ENCODE peak calls at places on chromosomes 2 and 18, in seven cellular contexts. One of them, this sample, is unnamed.
A peak's percentile ranks its signal among the peaks of the same experiment; 100 is the strongest.

GRCh38 chr2:71801969-71802368 is 345.7 kb downstream of the CYP26B1 start:
- DNase-seq in breast epithelium: no peak
- DNase-seq in transverse colon: peak; percentile 30
- DNase-seq in tibial nerve: peak; percentile 39
- DNase-seq in gastrocnemius medialis: peak; percentile 69
- DNase-seq in upper lobe of right lung: no peak
- DNase-seq in A549: peak; percentile 44
- DNase-seq in this sample: peak; percentile 84

GRCh38 chr2:3491306-3491705 is 28.0 kb downstream of the ADI1 start:
- DNase-seq in breast epithelium: no peak
- DNase-seq in transverse colon: no peak
- DNase-seq in tibial nerve: no peak
- DNase-seq in gastrocnemius medialis: no peak
- DNase-seq in upper lobe of right lung: peak; percentile 31
- DNase-seq in A549: no peak
- DNase-seq in this sample: no peak

GRCh38 chr2:207253946-207254345 is 88.2 kb upstream of the KLF7 start:
- DNase-seq in breast epithelium: no peak
- DNase-seq in transverse colon: no peak
- DNase-seq in tibial nerve: no peak
- DNase-seq in gastrocnemius medialis: no peak
- DNase-seq in upper lobe of right lung: no peak
- DNase-seq in A549: peak; percentile 21
- DNase-seq in this sample: no peak

GRCh38 chr2:168343586-168343985 is 96.2 kb upstream of the STK39 start:
- DNase-seq in breast epithelium: no peak
- DNase-seq in transverse colon: no peak
- DNase-seq in tibial nerve: no peak
- DNase-seq in gastrocnemius medialis: no peak
- DNase-seq in upper lobe of right lung: no peak
- DNase-seq in A549: no peak
- DNase-seq in this sample: no peak

GRCh38 chr2:52775674-52776073 is 991.9 kb upstream of the CHAC2 start:
- DNase-seq in breast epithelium: no peak
- DNase-seq in transverse colon: no peak
- DNase-seq in tibial nerve: no peak
- DNase-seq in gastrocnemius medialis: no peak
- DNase-seq in upper lobe of right lung: no peak
- DNase-seq in A549: no peak
- DNase-seq in this sample: no peak

GRCh38 chr2:95062716-95063400 is 37.4 kb downstream of the MAL start:
- DNase-seq in breast epithelium: no peak
- DNase-seq in transverse colon: no peak
- DNase-seq in tibial nerve: no peak
- DNase-seq in gastrocnemius medialis: no peak
- DNase-seq in upper lobe of right lung: no peak
- DNase-seq in A549: no peak
- DNase-seq in this sample: no peak

GRCh38 chr18:79136742-79137141 is 67.5 kb downstream of the ATP9B start:
- DNase-seq in breast epithelium: no peak
- DNase-seq in transverse colon: no peak
- DNase-seq in tibial nerve: no peak
- DNase-seq in gastrocnemius medialis: no peak
- DNase-seq in upper lobe of right lung: no peak
- DNase-seq in A549: no peak
- DNase-seq in this sample: no peak

GRCh38 chr18:56314396-56314795 is 324.0 kb downstream of the TXNL1 start:
- DNase-seq in breast epithelium: no peak
- DNase-seq in transverse colon: no peak
- DNase-seq in tibial nerve: no peak
- DNase-seq in gastrocnemius medialis: no peak
- DNase-seq in upper lobe of right lung: no peak
- DNase-seq in A549: no peak
- DNase-seq in this sample: no peak

GRCh38 chr2:71150082-71150816 is 19.8 kb downstream of the MPHOSPH10 start:
- DNase-seq in breast epithelium: no peak
- DNase-seq in transverse colon: no peak
- DNase-seq in tibial nerve: no peak
- DNase-seq in gastrocnemius medialis: no peak
- DNase-seq in upper lobe of right lung: no peak
- DNase-seq in A549: no peak
- DNase-seq in this sample: no peak

GRCh38 chr2:201931955-201932354 is 101.7 kb upstream of the FZD7 start:
- DNase-seq in breast epithelium: no peak
- DNase-seq in transverse colon: no peak
- DNase-seq in tibial nerve: no peak
- DNase-seq in gastrocnemius medialis: no peak
- DNase-seq in upper lobe of right lung: no peak
- DNase-seq in A549: no peak
- DNase-seq in this sample: no peak

GRCh38 chr2:57890462-57890861 is 156.1 kb upstream of the VRK2 start:
- DNase-seq in breast epithelium: no peak
- DNase-seq in transverse colon: no peak
- DNase-seq in tibial nerve: no peak
- DNase-seq in gastrocnemius medialis: no peak
- DNase-seq in upper lobe of right lung: no peak
- DNase-seq in A549: no peak
- DNase-seq in this sample: no peak

GRCh38 chr18:3453540-3454364 is 3.8 kb downstream of the TGIF1 start:
- DNase-seq in breast epithelium: peak; percentile 87
- DNase-seq in transverse colon: peak; percentile 55
- DNase-seq in tibial nerve: peak; percentile 19
- DNase-seq in gastrocnemius medialis: peak; percentile 46
- DNase-seq in upper lobe of right lung: peak; percentile 67
- DNase-seq in A549: no peak
- DNase-seq in this sample: peak; percentile 83

GRCh38 chr2:101617786-101618185 is 79.7 kb upstream of the MAP4K4 start:
- DNase-seq in breast epithelium: no peak
- DNase-seq in transverse colon: no peak
- DNase-seq in tibial nerve: no peak
- DNase-seq in gastrocnemius medialis: no peak
- DNase-seq in upper lobe of right lung: no peak
- DNase-seq in A549: no peak
- DNase-seq in this sample: no peak

GRCh38 chr18:72419914-72420313 is 124.2 kb downstream of the CBLN2 start:
- DNase-seq in breast epithelium: no peak
- DNase-seq in transverse colon: no peak
- DNase-seq in tibial nerve: no peak
- DNase-seq in gastrocnemius medialis: no peak
- DNase-seq in upper lobe of right lung: no peak
- DNase-seq in A549: no peak
- DNase-seq in this sample: no peak

GRCh38 chr2:66581461-66582363 is 146.8 kb downstream of the MEIS1 start:
- DNase-seq in breast epithelium: no peak
- DNase-seq in transverse colon: no peak
- DNase-seq in tibial nerve: no peak
- DNase-seq in gastrocnemius medialis: no peak
- DNase-seq in upper lobe of right lung: no peak
- DNase-seq in A549: no peak
- DNase-seq in this sample: no peak

GRCh38 chr18:61569176-61569892 is 236.1 kb downstream of the CDH20 start:
- DNase-seq in breast epithelium: no peak
- DNase-seq in transverse colon: no peak
- DNase-seq in tibial nerve: no peak
- DNase-seq in gastrocnemius medialis: peak; percentile 16
- DNase-seq in upper lobe of right lung: no peak
- DNase-seq in A549: no peak
- DNase-seq in this sample: peak; percentile 72

GRCh38 chr2:170052151-170052550 is 125.8 kb upstream of the MYO3B start:
- DNase-seq in breast epithelium: no peak
- DNase-seq in transverse colon: no peak
- DNase-seq in tibial nerve: no peak
- DNase-seq in gastrocnemius medialis: no peak
- DNase-seq in upper lobe of right lung: no peak
- DNase-seq in A549: no peak
- DNase-seq in this sample: no peak

GRCh38 chr2:237474931-237475703 is 11.9 kb upstream of the MLPH start:
- DNase-seq in breast epithelium: peak; percentile 71
- DNase-seq in transverse colon: peak; percentile 85
- DNase-seq in tibial nerve: peak; percentile 75
- DNase-seq in gastrocnemius medialis: peak; percentile 69
- DNase-seq in upper lobe of right lung: peak; percentile 94
- DNase-seq in A549: peak; percentile 71
- DNase-seq in this sample: peak; percentile 73

GRCh38 chr18:56200381-56200831 is 438.0 kb downstream of the TXNL1 start:
- DNase-seq in breast epithelium: no peak
- DNase-seq in transverse colon: no peak
- DNase-seq in tibial nerve: no peak
- DNase-seq in gastrocnemius medialis: no peak
- DNase-seq in upper lobe of right lung: no peak
- DNase-seq in A549: no peak
- DNase-seq in this sample: no peak

GRCh38 chr2:127641846-127642510 is 4.0 kb upstream of the GPR17 start:
- DNase-seq in breast epithelium: no peak
- DNase-seq in transverse colon: no peak
- DNase-seq in tibial nerve: no peak
- DNase-seq in gastrocnemius medialis: no peak
- DNase-seq in upper lobe of right lung: no peak
- DNase-seq in A549: no peak
- DNase-seq in this sample: no peak

GRCh38 chr2:131094655-131095281 is 1.5 kb upstream of the FAM168B start:
- DNase-seq in breast epithelium: no peak
- DNase-seq in transverse colon: no peak
- DNase-seq in tibial nerve: no peak
- DNase-seq in gastrocnemius medialis: no peak
- DNase-seq in upper lobe of right lung: no peak
- DNase-seq in A549: no peak
- DNase-seq in this sample: no peak

GRCh38 chr18:57141208-57142129 is 5.4 kb upstream of the BOD1L2 start:
- DNase-seq in breast epithelium: no peak
- DNase-seq in transverse colon: peak; percentile 85
- DNase-seq in tibial nerve: no peak
- DNase-seq in gastrocnemius medialis: no peak
- DNase-seq in upper lobe of right lung: peak; percentile 73
- DNase-seq in A549: no peak
- DNase-seq in this sample: no peak

DNA sequence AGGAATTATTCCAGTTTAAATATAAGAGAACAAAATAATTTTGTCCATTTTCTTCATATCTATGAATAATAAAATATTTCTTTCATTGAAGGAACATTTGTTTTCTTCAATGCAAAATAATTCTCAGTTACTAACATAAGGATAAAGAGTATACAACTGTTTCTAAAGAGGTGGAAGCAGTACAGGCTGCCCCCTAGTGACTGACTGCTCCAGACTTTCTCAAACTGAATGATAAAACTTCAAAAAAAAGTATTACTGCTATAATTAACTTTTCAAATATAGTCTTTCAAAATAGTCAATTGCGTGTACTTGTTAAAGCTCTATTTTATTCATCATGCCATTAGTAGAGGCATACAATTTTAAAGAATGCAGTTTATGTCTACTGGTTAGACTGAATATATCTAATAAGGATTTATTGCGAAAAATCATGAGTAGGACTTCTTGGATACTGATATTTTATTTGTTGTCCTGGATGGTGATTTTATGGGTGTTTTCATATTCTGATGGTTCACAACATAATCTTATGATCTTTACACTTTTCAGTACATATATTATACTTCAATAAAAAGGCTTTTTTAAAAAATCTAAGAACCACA is 100.1 kb downstream of the WDPCP start:
- DNase-seq in breast epithelium: no peak
- DNase-seq in transverse colon: no peak
- DNase-seq in tibial nerve: no peak
- DNase-seq in gastrocnemius medialis: no peak
- DNase-seq in upper lobe of right lung: no peak
- DNase-seq in A549: peak; percentile 8
- DNase-seq in this sample: no peak
- TF ChIP-seq CTCF in breast epithelium: peak; percentile 35
- TF ChIP-seq CTCF in transverse colon: peak; percentile 40
- TF ChIP-seq CTCF in tibial nerve: peak; percentile 50
- TF ChIP-seq CTCF in gastrocnemius medialis: peak; percentile 45
- TF ChIP-seq CTCF in upper lobe of right lung: peak; percentile 54
- TF ChIP-seq CTCF in A549: peak; percentile 92
- TF ChIP-seq CTCF in this sample: no peak

DNA sequence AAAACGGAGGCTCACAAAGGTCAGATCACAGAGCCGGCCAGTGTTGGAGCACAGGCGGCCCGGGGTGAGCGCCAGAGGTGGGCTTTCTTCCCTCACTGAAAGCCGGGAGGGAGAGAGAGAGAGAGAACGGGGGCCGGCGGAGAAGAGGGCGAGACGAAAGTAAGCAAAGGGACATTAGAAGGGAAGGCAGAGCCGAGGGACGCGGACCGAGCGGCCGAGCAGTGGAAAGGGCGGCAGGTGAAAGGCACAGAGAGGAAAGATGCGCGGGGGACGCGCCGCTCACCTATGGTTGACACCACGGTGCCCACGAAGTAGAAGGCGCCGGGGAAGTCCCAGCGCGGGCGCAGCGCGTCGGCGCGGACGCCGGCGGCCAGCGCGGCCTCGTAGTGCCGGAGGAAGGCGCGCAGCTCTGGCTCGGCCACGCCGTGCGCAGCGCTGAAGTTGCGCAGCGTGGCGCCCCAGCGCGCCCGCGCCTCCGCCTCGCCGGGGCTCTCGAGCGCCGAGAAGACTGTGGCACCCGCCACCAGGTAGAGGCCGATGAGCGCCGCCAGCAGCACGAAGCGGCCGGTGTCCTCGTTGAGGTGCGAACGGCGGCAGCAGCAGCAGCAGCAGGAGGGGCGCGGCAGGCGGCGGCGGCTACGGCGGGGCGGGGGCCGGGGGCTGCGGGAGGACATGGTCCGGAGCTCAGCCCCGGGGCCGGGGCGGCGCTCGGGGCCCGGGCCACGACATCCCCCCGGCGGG is 166.9 kb downstream of the MSH2 start:
- DNase-seq in breast epithelium: no peak
- DNase-seq in transverse colon: no peak
- DNase-seq in tibial nerve: no peak
- DNase-seq in gastrocnemius medialis: no peak
- DNase-seq in upper lobe of right lung: no peak
- DNase-seq in A549: no peak
- DNase-seq in this sample: no peak
- H3K4me3 ChIP-seq in breast epithelium: no peak overlapping the region
- H3K4me3 ChIP-seq in transverse colon: peak overlapping the region; percentile 47
- H3K4me3 ChIP-seq in tibial nerve: peak overlapping the region; percentile 22
- H3K4me3 ChIP-seq in gastrocnemius medialis: no peak overlapping the region
- H3K4me3 ChIP-seq in upper lobe of right lung: no peak overlapping the region
- H3K4me3 ChIP-seq in A549: peak overlapping the region; percentile 40
- H3K4me3 ChIP-seq in this sample: no peak overlapping the region

GRCh38 chr2:83014462-83014861 is 1444.6 kb downstream of the SUCLG1 start:
- DNase-seq in breast epithelium: no peak
- DNase-seq in transverse colon: no peak
- DNase-seq in tibial nerve: no peak
- DNase-seq in gastrocnemius medialis: no peak
- DNase-seq in upper lobe of right lung: no peak
- DNase-seq in A549: no peak
- DNase-seq in this sample: no peak
- H3K9me3 ChIP-seq in breast epithelium: no peaks in the 10 kb centered on the region
- H3K9me3 ChIP-seq in transverse colon: no peaks in the 10 kb centered on the region
- H3K9me3 ChIP-seq in tibial nerve: no peaks in the 10 kb centered on the region
- H3K9me3 ChIP-seq in gastrocnemius medialis: no peaks in the 10 kb centered on the region
- H3K9me3 ChIP-seq in upper lobe of right lung: no peaks in the 10 kb centered on the region
- H3K9me3 ChIP-seq in A549: peaks cover 15% of the 10 kb centered on the region
- H3K9me3 ChIP-seq in this sample: no peaks in the 10 kb centered on the region

DNA sequence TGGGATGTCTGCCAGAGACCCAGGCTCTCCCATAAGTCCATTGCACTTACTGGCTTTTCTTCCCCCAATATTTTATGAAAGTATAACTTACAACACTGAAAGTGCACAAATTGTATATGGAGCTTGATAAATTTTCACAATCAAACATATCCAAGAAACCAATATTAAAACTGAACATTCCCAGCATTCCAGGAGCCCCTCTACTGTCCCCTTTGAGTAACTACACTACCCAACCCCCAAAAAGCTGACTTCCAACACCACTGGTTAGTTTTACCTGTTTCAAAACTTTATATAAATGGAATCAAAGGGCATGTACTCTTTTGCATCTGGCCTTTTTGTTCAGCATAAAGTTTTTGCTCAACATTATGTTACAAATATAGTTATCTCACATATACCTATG is 35.2 kb upstream of the PKDCC start:
- DNase-seq in breast epithelium: no peak
- DNase-seq in transverse colon: no peak
- DNase-seq in tibial nerve: no peak
- DNase-seq in gastrocnemius medialis: no peak
- DNase-seq in upper lobe of right lung: no peak
- DNase-seq in A549: no peak
- DNase-seq in this sample: no peak
- TF ChIP-seq CTCF in breast epithelium: no peak
- TF ChIP-seq CTCF in transverse colon: no peak
- TF ChIP-seq CTCF in tibial nerve: no peak
- TF ChIP-seq CTCF in gastrocnemius medialis: no peak
- TF ChIP-seq CTCF in upper lobe of right lung: no peak
- TF ChIP-seq CTCF in A549: no peak
- TF ChIP-seq CTCF in this sample: no peak

This sample was measured in tibial artery.